ENCODE peak calls at places on chromosome 1, in nine cellular contexts. K is fibroblast of lung; H is Panc1; R is mucosa of gallbladder; B is islet precursor cell; J is mesenchymal stem cell; X is substantia nigra; Z is Calu3; C is stimulated activated CD4-positive, alpha-beta T cell treated with anti-CD3 and anti-CD28 coated beads, Interleukin-1b, Interleukin-23, amount 100 ng/mL, for 24 hours. P is an unnamed sample.

GRCh38 chr1:245046310-245046709 is 108.5 kb upstream of the KIF26B start:
- DNase-seq in K (no peak), Z (no peak), B (no peak), C (no peak), H (no peak), J (no peak), X (no peak), R (no peak), P (no peak)

GRCh38 chr1:40385437-40386310 is 12.1 kb downstream of the SMAP2 start:
- DNase-seq in J (peak), K (no peak), B (no peak), X (no peak), Z (no peak), C (no peak), R (no peak), H (no peak), P (peak)

GRCh38 chr1:16073490-16074104 is at the start of gene FAM131C:
- DNase-seq in H (no peak), J (no peak), Z (peak), B (peak), C (no peak), R (no peak), X (no peak), K (no peak), P (peak)

GRCh38 chr1:198754670-198755069 is 115.8 kb downstream of the PTPRC start:
- DNase-seq in K (no peak), J (no peak), Z (no peak), B (no peak), H (no peak), C (no peak), X (no peak), R (no peak), P (no peak)

GRCh38 chr1:6245086-6245868 is 1.3 kb downstream of the HES3 start:
- DNase-seq in Z (peak), B (peak), J (peak), X (peak), K (peak), H (peak), R (peak), C (peak), P (peak)

GRCh38 chr1:12161662-12162458 is 4.9 kb upstream of the TNFRSF1B start:
- DNase-seq in K (peak), J (peak), Z (peak), C (peak), X (peak), R (peak), H (peak), B (peak), P (peak)

GRCh38 chr1:47765742-47766485 is 231.3 kb downstream of the TRABD2B start:
- DNase-seq in J (no peak), Z (no peak), B (no peak), H (no peak), X (no peak), K (no peak), R (no peak), C (no peak), P (no peak)

GRCh38 chr1:201212461-201213055 is 21.9 kb downstream of the IGFN1 start:
- DNase-seq in X (no peak), B (no peak), J (no peak), C (no peak), Z (no peak), R (no peak), H (no peak), K (no peak), P (no peak)

GRCh38 chr1:31706384-31707058 is 2.7 kb upstream of the COL16A1 start:
- DNase-seq in X (no peak), R (no peak), J (no peak), H (no peak), Z (no peak), K (no peak), C (no peak), B (no peak), P (no peak)

GRCh38 chr1:89898695-89899470 is 78.1 kb downstream of the LRRC8D start:
- DNase-seq in Z (no peak), J (no peak), H (no peak), X (no peak), C (no peak), B (no peak), K (no peak), R (no peak), P (no peak)

P was measured in GM20000.